ENCODE peak calls at places on chromosomes 3 and 15, in seven cellular contexts. P, F, Q, W, E, B and H are unnamed samples.

GRCh38 chr15:78047631-78048409 is 29.7 kb downstream of the TBC1D2B start:
- DNase-seq in P (no peak), F (no peak), E (peak; percentile 78), Q (peak; percentile 90), B (no peak), W (peak; percentile 40), H (no peak)

GRCh38 chr3:100411091-100411982 is 10.0 kb downstream of the LNP1 start:
- DNase-seq in P (no peak), W (no peak), B (no peak), F (no peak), E (no peak), Q (no peak), H (no peak)

GRCh38 chr3:196994056-196994455 is 25.4 kb upstream of the PIGZ start:
- DNase-seq in F (no peak), Q (no peak), P (no peak), E (no peak), B (peak; percentile 55), W (no peak), H (peak; percentile 52)

GRCh38 chr3:183710231-183710630 is 12.6 kb downstream of the YEATS2 start:
- DNase-seq in Q (no peak), B (no peak), F (no peak), W (no peak), E (no peak), P (no peak), H (no peak)

GRCh38 chr15:77178421-77178820 is 107.5 kb upstream of the TSPAN3 start:
- DNase-seq in E (no peak), W (no peak), Q (no peak), P (no peak), F (no peak), B (no peak), H (no peak)

GRCh38 chr3:13013595-13013993 is 59.6 kb downstream of the IQSEC1 start:
- DNase-seq in E (no peak), Q (no peak), B (no peak), P (no peak), F (no peak), W (no peak), H (no peak)

GRCh38 chr3:83460051-83460450 is 1498.7 kb upstream of the CADM2 start:
- DNase-seq in B (no peak), Q (no peak), W (no peak), E (no peak), F (no peak), P (no peak), H (no peak)

GRCh38 chr3:38454884-38455638 is 1.4 kb downstream of the ACVR2B start:
- DNase-seq in P (peak; percentile 75), B (peak; percentile 89), W (no peak), Q (peak; percentile 70), E (peak; percentile 49), F (peak; percentile 61), H (peak; percentile 90)

GRCh38 chr3:43144811-43145490 is 39.1 kb upstream of the POMGNT2 start:
- DNase-seq in E (peak; percentile 77), W (no peak), B (no peak), P (no peak), F (no peak), Q (peak; percentile 20), H (no peak)

GRCh38 chr15:71686221-71687050 is 123.9 kb upstream of the NR2E3 start:
- DNase-seq in B (no peak), F (no peak), E (no peak), Q (no peak), W (no peak), P (no peak), H (no peak)

GRCh38 chr3:80187981-80188380 is 420.2 kb upstream of the ROBO1 start:
- DNase-seq in B (no peak), Q (no peak), E (no peak), F (no peak), W (no peak), P (no peak), H (no peak)

GRCh38 chr3:179074656-179075055 is 3.0 kb upstream of the ZMAT3 start:
- DNase-seq in Q (no peak), P (no peak), F (no peak), E (no peak), W (no peak), B (no peak), H (no peak)

GRCh38 chr3:8237893-8238292 is 263.7 kb upstream of the LMCD1 start:
- DNase-seq in P (no peak), W (no peak), E (no peak), Q (no peak), F (no peak), B (no peak), H (no peak)